ENCODE peak calls at places on chromosomes 12 and 14, in five cellular contexts. I is tibial artery; L is naive thymus-derived CD4-positive, alpha-beta T cell; P is CD8-positive, alpha-beta T cell; H is RWPE2. G is an unnamed sample.

GRCh38 chr14:70317091-70317968 is 42.2 kb downstream of the COX16 start:
- DNase-seq in H (no peak), P (no peak), I (no peak), L (no peak), G (no peak)

GRCh38 chr14:32366995-32367394 is 37.9 kb downstream of the AKAP6 start:
- DNase-seq in L (no peak), I (no peak), H (no peak), P (no peak), G (no peak)

GRCh38 chr14:89660183-89660582 is 243.2 kb upstream of the FOXN3 start:
- DNase-seq in L (no peak), I (no peak), H (no peak), P (no peak), G (peak)

GRCh38 chr14:92794547-92794941 is 439 bp downstream of the GOLGA5 start:
- DNase-seq in H (no peak), L (no peak), I (no peak), P (no peak), G (no peak)

GRCh38 chr14:56887211-56887610 is 76.9 kb upstream of the OTX2 start:
- DNase-seq in P (no peak), H (no peak), L (no peak), I (no peak), G (no peak)

GRCh38 chr12:108611884-108612415 is 14.1 kb upstream of the TMEM119 start:
- DNase-seq in H (no peak), L (no peak), P (peak), I (no peak), G (no peak)

GRCh38 chr12:123150273-123150803 is 552 bp downstream of the PITPNM2 start:
- DNase-seq in H (no peak), P (no peak), I (peak), L (peak), G (no peak)

GRCh38 chr12:108333898-108334699 is 5.0 kb downstream of the CMKLR1 start:
- DNase-seq in L (no peak), H (peak), P (peak), I (peak), G (no peak)

GRCh38 chr14:104268295-104268694 is 129.9 kb downstream of the KIF26A start:
- DNase-seq in I (no peak), P (no peak), L (no peak), H (no peak), G (no peak)

GRCh38 chr14:43579743-43580142 is 927.3 kb downstream of the FSCB start:
- DNase-seq in L (no peak), P (no peak), I (no peak), H (no peak), G (no peak)

GRCh38 chr12:68189766-68190700 is 30.5 kb upstream of the IFNG start:
- DNase-seq in H (no peak), L (no peak), I (no peak), P (no peak), G (no peak)

GRCh38 chr14:77195766-77196165 is 14.2 kb downstream of the TMEM63C start:
- DNase-seq in H (peak), I (no peak), L (no peak), P (no peak), G (no peak)

GRCh38 chr12:105596731-105597130 is 266.2 kb downstream of the C12orf75 start:
- DNase-seq in P (no peak), H (no peak), L (no peak), I (no peak), G (no peak)

GRCh38 chr14:72961579-72962335 is 35.5 kb downstream of the DCAF4 start:
- DNase-seq in I (no peak), H (peak), L (no peak), P (no peak), G (no peak)

GRCh38 chr12:103838254-103838914 is 2.6 kb downstream of the NT5DC3 start:
- DNase-seq in I (no peak), P (no peak), H (no peak), L (no peak), G (no peak)

GRCh38 chr12:93390565-93391297 is 13.0 kb downstream of the NUDT4 start:
- DNase-seq in H (no peak), I (no peak), P (no peak), L (no peak), G (no peak)

GRCh38 chr12:13211859-13212664 is 15.5 kb downstream of the EMP1 start:
- DNase-seq in P (peak), I (no peak), L (peak), H (no peak), G (peak)

GRCh38 chr14:28163261-28163660 is 603.3 kb upstream of the FOXG1 start:
- DNase-seq in H (no peak), L (no peak), I (no peak), P (no peak), G (no peak)

GRCh38 chr14:102341566-102341965 is 21.1 kb downstream of the CINP start:
- DNase-seq in I (no peak), P (no peak), L (no peak), H (no peak), G (no peak)

GRCh38 chr14:36771256-36771655 is 109.6 kb downstream of the PAX9 start:
- DNase-seq in I (no peak), H (no peak), P (no peak), L (no peak), G (no peak)

GRCh38 chr12:132162508-132163031 is 18.3 kb downstream of the NOC4L start:
- DNase-seq in I (peak), L (no peak), H (no peak), P (no peak), G (peak)
- H3K4me3 ChIP-seq in I (peak), L (no peak), H (no peak), P (no peak), G (no peak)

DNA sequence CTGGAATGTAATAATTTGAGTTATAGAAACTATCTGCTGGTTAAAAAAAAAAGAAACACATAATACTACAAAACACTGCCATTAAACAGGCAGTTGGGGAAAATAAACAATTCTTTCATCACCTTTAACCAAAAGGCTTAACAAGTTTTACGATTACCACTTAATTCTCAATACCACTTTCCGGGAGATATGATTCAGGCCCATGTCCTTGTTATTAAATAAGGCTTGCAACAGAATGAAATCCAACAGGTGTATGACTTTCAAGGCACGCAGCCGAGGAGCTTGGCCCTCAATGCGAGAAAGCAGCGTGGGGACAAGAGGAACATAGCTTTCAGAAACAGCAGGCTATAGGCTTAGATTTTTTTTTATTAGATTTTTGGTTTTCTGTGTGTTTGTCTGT is 5.6 kb upstream of the GLRX5 start:
- DNase-seq in H (peak), L (no peak), P (no peak), I (no peak), G (no peak)
- H3K4me3 ChIP-seq in H (no peak), L (no peak), P (no peak), I (no peak), G (no peak)

DNA sequence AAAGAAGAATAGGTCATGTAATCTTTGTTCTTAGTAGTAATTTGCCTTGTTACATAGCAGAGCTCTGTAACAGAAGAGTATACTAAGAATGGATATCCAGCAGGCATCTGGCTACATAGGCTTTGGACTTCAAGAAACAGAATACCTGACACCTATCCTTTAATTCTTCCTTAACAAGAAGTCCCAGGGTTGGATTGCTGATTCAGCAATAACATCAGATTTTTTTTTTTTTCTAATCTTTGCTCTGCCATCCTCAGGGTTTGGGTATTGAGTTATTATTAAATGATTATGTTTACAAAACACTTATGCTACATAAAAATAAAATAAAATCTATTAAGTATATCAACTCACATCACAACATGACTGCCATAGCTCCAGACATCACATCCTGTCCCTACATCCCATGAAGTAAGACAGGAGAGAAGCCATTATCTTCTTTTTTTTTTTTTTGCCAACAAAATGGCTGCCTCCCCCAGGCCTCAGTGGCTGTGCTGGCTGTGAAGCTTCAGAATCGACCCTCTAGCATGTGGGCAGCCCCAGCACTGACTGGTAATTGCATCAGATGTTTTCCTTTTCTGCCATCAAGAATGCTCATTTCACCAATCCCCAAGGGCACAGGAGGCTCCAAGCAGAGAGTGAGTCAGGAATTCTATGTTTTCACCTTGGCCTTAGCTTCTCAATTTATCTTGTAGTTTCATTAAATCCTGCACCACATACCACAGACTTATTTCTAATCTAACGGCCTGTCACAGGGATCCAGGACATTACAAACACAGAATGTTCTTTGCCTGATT is 186.2 kb downstream of the DICER1 start:
- DNase-seq in I (peak), H (no peak), L (no peak), P (no peak), G (no peak)
- H3K4me3 ChIP-seq in I (peak), H (no peak), L (no peak), P (no peak), G (no peak)

GRCh38 chr12:6547987-6548386 is 7.9 kb downstream of the IFFO1 start:
- DNase-seq in P (no peak), H (no peak), I (no peak), L (no peak), G (peak)
- H3K4me3 ChIP-seq in P (no peak), H (peak), I (no peak), L (no peak), G (no peak)

GRCh38 chr14:50820786-50821185 is 10.2 kb downstream of the NIN start:
- DNase-seq in H (no peak), I (no peak), L (no peak), P (no peak), G (no peak)
- H3K4me3 ChIP-seq in H (no peak), I (no peak), L (no peak), P (no peak), G (no peak)

GRCh38 chr12:6430124-6430989 is 14.4 kb upstream of the CD27 start:
- DNase-seq in H (peak), P (no peak), I (peak), L (peak), G (peak)

GRCh38 chr12:6435941-6436715 is 8.6 kb upstream of the CD27 start:
- DNase-seq in I (peak), L (no peak), H (peak), P (no peak), G (no peak)

GRCh38 chr12:6430990-6431353 is 13.8 kb upstream of the CD27 start:
- DNase-seq in I (peak), P (no peak), H (peak), L (peak), G (no peak)

GRCh38 chr12:6434205-6435180 is 10.3 kb upstream of the CD27 start:
- DNase-seq in L (no peak), I (peak), H (peak), P (no peak), G (no peak)

DNA sequence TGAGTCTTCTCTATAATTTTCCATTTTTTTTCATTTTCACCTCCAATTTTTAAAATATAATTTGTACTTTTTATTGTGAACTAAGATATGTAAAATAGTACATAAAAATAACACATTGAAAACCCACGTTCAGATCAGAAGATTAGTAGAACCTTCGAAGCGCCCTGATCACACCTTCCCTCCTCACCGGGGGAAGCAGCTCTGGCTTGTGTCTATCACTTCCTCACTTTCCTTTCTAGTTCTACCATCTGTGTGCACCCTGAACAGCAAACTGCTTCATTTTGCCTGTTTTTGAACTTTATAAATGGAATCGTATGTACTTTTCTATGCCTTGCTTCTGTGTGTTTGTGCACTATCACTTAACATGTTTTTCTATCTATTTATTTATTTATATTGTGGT is 11.8 kb upstream of the CD27 start:
- DNase-seq in L (peak), I (peak), H (no peak), P (no peak), G (no peak)
- H3K4me3 ChIP-seq in L (no peak), I (no peak), H (no peak), P (no peak), G (no peak)